ENCODE peak calls at places on chromosomes 13 and 19, in four cellular contexts. S is K562, X is IMR-90, Y is endothelial cell of umbilical vein. U is an unnamed sample. For H3K4me1 and H3K9me1, the result is how much of the 10 kb centered on the place peaks cover.

GRCh38 chr13:82674546-82674945 is 1207.7 kb downstream of the SLITRK1 start:
- DNase-seq in S (no peak), Y (no peak), X (no peak), U (no peak)

GRCh38 chr13:37534181-37534580 is 64.4 kb downstream of the POSTN start:
- DNase-seq in X (peak), Y (no peak), S (no peak), U (no peak)

GRCh38 chr19:2043864-2044708 is 7.0 kb downstream of the MKNK2 start:
- DNase-seq in Y (no peak), S (peak), X (no peak), U (no peak)

GRCh38 chr19:33713194-33713593 is 83.5 kb upstream of the KCTD15 start:
- DNase-seq in X (no peak), Y (no peak), S (no peak), U (no peak)

GRCh38 chr19:53294786-53295441 is 27.4 kb upstream of the VN1R4 start:
- DNase-seq in X (no peak), S (no peak), Y (peak), U (no peak)

GRCh38 chr19:51415187-51415586 is 2.3 kb downstream of the SIGLEC10 start:
- DNase-seq in S (no peak), Y (no peak), X (no peak), U (no peak)

GRCh38 chr13:30762643-30763042 is 27.3 kb downstream of the ALOX5AP start:
- DNase-seq in S (no peak), X (peak), Y (no peak), U (no peak)

GRCh38 chr19:7947939-7948338 is 4.5 kb upstream of the TIMM44 start:
- DNase-seq in Y (no peak), X (peak), S (no peak), U (no peak)

GRCh38 chr13:68727165-68727564 is 1380.5 kb upstream of the ATXN8OS start:
- DNase-seq in Y (no peak), S (no peak), X (peak), U (no peak)

GRCh38 chr13:68736961-68737360 is 1370.7 kb upstream of the ATXN8OS start:
- DNase-seq in Y (peak), X (no peak), S (no peak), U (no peak)

GRCh38 chr19:11191273-11191755 is 6.0 kb downstream of the KANK2 start:
- DNase-seq in S (peak), X (peak), Y (peak), U (no peak)

GRCh38 chr19:54430306-54431254 is 15.3 kb downstream of the TTYH1 start:
- DNase-seq in S (peak), Y (peak), X (no peak), U (no peak)

GRCh38 chr19:55158848-55159793 is 1.6 kb upstream of the TNNI3 start:
- DNase-seq in X (no peak), S (peak), Y (no peak), U (no peak)

GRCh38 chr19:21022996-21023395 is 2.5 kb downstream of the ZNF430 start:
- DNase-seq in Y (no peak), X (peak), S (no peak), U (no peak)

GRCh38 chr13:20713751-20714150 is 10.3 kb downstream of the IL17D start:
- DNase-seq in S (no peak), X (peak), Y (peak), U (no peak)

GRCh38 chr13:32956595-32956933 is 59.7 kb upstream of the KL start:
- DNase-seq in Y (no peak), X (no peak), S (no peak), U (no peak)

GRCh38 chr19:44141191-44142013 is at the start of gene ZNF234:
- DNase-seq in S (peak), Y (peak), X (peak), U (no peak)

GRCh38 chr19:46668662-46669061 is 7.7 kb upstream of the DACT3 start:
- DNase-seq in Y (no peak), S (no peak), X (no peak), U (no peak)

GRCh38 chr19:2575734-2576481 is 100.0 kb downstream of the GADD45B start:
- DNase-seq in X (peak), S (no peak), Y (no peak), U (no peak)

GRCh38 chr19:56144816-56145215 is 3.7 kb downstream of the ZNF444 start:
- DNase-seq in Y (no peak), S (no peak), X (no peak), U (no peak)

GRCh38 chr13:99892189-99892588 is 79.4 kb downstream of the ZIC5 start:
- DNase-seq in Y (no peak), S (no peak), X (no peak), U (no peak)

GRCh38 chr13:95212962-95213850 is 88.0 kb downstream of the ABCC4 start:
- DNase-seq in X (no peak), S (no peak), Y (peak), U (no peak)

GRCh38 chr13:80437212-80437611 is 96.3 kb upstream of the SPRY2 start:
- DNase-seq in S (no peak), Y (no peak), X (no peak), U (no peak)

GRCh38 chr13:100594731-100595130 is 6.1 kb upstream of the GGACT start:
- DNase-seq in Y (no peak), X (no peak), S (peak), U (no peak)

GRCh38 chr19:52211926-52212571 is 22.2 kb downstream of the PPP2R1A start:
- DNase-seq in Y (no peak), X (no peak), S (no peak), U (no peak)

GRCh38 chr13:27200413-27201066 is 28.9 kb upstream of the USP12 start:
- DNase-seq in Y (no peak), X (no peak), S (no peak), U (no peak)

GRCh38 chr13:114130131-114130707 is 2.2 kb downstream of the RASA3 start:
- DNase-seq in Y (no peak), X (no peak), S (no peak), U (no peak)

GRCh38 chr13:41648314-41648935 is 191.1 kb downstream of the RGCC start:
- DNase-seq in S (no peak), X (peak), Y (peak), U (no peak)

GRCh38 chr13:46665243-46665629 is 112.3 kb downstream of the LRCH1 start:
- DNase-seq in X (no peak), S (no peak), Y (no peak), U (no peak)

GRCh38 chr19:17441241-17442135 is 7.0 kb downstream of the TMEM221 start:
- DNase-seq in Y (peak), X (no peak), S (peak), U (no peak)

GRCh38 chr13:74132152-74132767 is 1.9 kb downstream of the KLF12 start:
- DNase-seq in X (peak), S (no peak), Y (peak), U (no peak)

GRCh38 chr19:3294080-3294850 is 69.8 kb downstream of the CELF5 start:
- DNase-seq in Y (no peak), X (no peak), S (no peak), U (no peak)

GRCh38 chr13:31234729-31235128 is 35.0 kb downstream of the B3GLCT start:
- DNase-seq in X (no peak), Y (no peak), S (no peak), U (no peak)

GRCh38 chr19:9836021-9836420 is 903 bp downstream of the PIN1 start:
- DNase-seq in S (peak), Y (no peak), X (peak), U (no peak)

GRCh38 chr13:85974604-85975366 is 175.6 kb upstream of the SLITRK6 start:
- DNase-seq in Y (no peak), S (no peak), X (no peak), U (no peak)

GRCh38 chr19:56838930-56839664 is 1.4 kb downstream of the PEG3 start:
- DNase-seq in S (no peak), X (no peak), Y (peak), U (no peak)

GRCh38 chr13:21528616-21529015 is 69.5 kb upstream of the ZDHHC20 start:
- DNase-seq in Y (no peak), X (peak), S (no peak), U (no peak)

DNA sequence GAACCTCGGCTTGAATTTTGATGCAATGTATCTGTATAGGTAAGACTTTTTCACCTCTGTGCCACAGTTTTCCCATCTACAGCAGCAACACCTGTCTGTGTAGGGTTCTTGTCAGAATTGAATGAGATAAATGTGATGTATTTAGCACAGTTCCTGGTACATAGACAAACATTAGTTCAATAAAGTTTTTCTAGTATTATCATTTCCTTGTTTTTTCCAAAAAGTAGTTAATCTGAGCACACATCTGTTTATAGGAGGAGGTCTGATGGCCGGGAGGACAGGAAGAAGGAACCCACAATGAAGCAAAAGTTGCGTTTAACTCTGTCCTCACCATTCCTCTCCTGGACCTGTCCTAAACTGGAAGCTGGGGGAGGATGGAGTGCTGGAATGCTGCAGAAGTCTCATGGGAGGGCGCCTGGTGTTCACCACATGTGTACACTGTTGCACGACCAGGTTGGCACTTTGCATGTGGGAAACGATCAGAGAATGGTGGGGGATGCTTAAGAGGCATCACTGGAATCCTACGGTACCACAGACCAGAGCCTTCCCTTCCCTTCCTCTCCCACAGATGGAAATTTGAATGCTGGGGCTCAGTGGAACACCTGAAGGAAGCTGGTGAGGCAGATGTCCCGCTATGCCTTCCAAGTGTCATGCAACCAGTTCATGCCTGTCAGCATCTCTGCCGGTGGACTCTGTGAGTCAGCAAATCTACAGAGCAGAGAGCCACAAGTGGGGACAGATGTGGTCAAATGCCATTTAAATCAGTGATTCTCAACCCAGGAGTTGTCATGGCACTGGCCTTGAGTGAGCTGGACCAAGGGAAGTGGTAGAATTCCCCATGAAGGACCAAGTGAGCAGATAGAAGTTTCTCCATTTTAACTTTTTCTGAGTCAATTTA is 315.6 kb downstream of the DLEU7 start:
- DNase-seq in X (no peak), S (no peak), Y (no peak), U (no peak)
- H3K4me1 ChIP-seq in X (under half), S (under half), Y (under half), U (under half)

DNA sequence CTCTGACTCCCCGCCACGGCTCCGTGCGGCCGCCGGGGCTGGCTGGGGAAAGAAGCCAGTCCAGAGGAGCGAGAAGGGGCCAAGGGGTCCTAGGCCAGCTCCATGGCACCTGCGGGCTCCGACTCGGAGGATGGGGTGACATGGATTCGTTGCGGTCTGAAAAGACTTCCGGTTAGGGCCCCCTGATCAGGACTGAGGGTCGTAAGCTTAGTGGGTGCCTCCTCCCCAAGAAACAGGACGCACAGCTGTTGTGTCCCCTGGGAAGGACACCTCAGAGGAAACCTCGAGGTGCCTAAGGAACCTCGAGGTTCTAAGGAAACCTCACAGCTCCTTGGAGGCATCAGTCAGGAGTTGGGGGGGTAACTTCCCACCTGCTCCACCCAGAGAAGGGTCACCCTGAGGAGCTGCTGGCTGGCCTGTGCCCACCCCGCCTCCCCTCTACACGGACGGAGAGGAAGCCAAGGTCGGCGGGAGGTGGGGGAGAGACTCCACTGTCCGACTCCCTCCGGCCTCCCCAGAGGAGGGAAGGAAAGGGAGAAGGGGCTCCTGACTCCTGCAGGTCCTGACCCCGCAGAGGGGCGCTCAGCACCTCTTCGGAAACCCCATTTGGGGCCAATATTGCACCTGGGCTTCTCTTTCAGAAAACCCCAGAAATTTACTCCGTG is 845 bp downstream of the ATP12A start:
- DNase-seq in X (no peak), S (no peak), Y (no peak), U (no peak)
- H3K9me1 ChIP-seq in X (under half), S (under half), Y (under half), U (under half)

GRCh38 chr19:952680-953500 is 27.1 kb downstream of the ARID3A start:
- DNase-seq in S (peak), X (no peak), Y (no peak), U (no peak)
- H3K4me1 ChIP-seq in S (half or more), X (under half), Y (under half), U (under half)

DNA sequence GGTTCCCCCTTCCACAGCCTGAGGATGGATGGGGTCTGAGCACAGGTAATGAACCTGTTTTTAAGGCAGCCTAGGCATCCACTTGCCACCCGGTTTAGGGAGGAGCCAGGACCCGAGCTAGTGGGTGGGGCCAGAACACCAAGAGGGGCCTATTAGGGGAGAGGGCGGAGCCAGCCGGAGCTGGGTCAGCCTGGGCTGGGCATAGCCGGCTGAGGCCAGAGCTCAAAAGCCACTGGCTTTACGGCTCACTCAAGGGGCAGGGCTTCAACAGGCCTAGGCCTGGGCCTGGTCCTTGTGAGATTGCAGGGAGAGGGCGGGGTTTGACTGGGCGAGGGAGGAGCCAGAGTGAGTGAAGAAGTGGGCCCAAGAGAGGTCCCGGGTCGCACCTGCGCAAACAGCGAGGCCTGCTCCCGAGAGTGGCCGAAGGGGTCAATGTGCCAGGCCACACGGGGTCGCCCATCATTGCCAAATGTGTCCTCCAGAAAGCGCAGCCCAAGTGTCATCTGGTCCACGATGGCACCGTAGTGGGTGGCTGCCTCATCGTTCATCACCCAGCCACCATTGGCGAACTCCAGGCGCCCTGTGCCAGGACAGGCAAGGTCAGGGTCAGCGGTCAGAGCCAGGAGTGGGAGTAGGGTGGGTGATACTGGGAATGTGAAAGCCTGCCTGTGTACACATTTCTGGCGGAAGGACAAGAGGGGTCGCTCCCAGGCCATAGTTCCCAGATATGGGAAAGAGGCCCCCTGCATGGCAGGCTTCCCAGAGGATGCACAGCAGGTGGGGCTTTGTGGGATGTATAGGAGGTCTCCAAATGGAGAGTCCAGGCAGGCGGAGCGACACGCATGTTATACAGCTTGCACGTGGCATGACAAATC is 1.9 kb downstream of the MAN2B1 start:
- DNase-seq in X (no peak), Y (no peak), S (peak), U (no peak)
- H3K9me1 ChIP-seq in X (under half), Y (under half), S (under half), U (under half)

GRCh38 chr19:49423985-49424303 is 703 bp upstream of the PTH2 start:
- DNase-seq in Y (no peak), S (no peak), X (no peak), U (no peak)
- H3K4me1 ChIP-seq in Y (under half), S (half or more), X (under half), U (under half)

GRCh38 chr13:25819856-25820530 is 231.8 kb downstream of the SHISA2 start:
- DNase-seq in S (no peak), Y (no peak), X (no peak), U (no peak)
- H3K9me1 ChIP-seq in S (under half), Y (under half), X (under half), U (under half)

GRCh38 chr19:42282810-42283247 is 13.8 kb downstream of the CIC start:
- DNase-seq in Y (no peak), S (no peak), X (no peak), U (no peak)
- H3K4me1 ChIP-seq in Y (half or more), S (half or more), X (half or more), U (half or more)

DNA sequence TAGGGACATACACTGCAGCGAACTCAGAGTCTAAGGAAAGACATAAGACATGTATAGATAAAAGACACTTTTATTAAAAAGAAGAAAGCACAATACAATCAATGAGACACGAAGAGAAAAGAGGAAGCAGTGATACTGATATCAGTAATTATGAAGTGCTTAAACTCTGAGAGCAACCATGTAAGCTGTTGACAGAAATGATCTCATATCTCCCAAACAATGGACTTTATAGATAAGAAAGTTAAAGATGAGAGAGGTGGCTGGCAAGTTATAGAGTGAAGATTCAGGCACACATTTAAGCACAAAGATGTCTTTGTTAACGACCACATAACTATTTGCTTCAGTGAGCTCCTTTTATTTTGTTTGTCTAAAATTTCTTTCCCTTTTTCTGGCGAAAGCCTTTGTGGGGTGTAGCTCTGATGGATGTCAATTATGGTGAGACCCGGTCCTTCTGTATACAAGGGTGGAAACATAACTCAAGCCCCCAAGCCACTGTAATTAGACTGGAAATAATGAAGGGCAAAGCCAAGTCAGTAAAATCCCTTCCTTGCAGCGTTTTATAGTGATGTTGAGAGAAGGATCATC is 818.0 kb upstream of the SLC10A2 start:
- DNase-seq in X (no peak), S (no peak), Y (no peak), U (no peak)
- H3K9me1 ChIP-seq in X (under half), S (under half), Y (under half), U (under half)

GRCh38 chr19:6229951-6230712 is 49.6 kb downstream of the MLLT1 start:
- DNase-seq in Y (no peak), X (no peak), S (no peak), U (no peak)
- H3K4me1 ChIP-seq in Y (under half), X (under half), S (under half), U (under half)